ENCODE peak calls at places on chromosome 17, in ten cellular contexts. O is hypothalamus, K is dorsolateral prefrontal cortex, N is NCI-H510A treated with DMSO at 0.1 percent for 48 hours, V is lower lobe of right lung, F is H54, E is PC-9, P is amygdala, U is HS-27A, C is AG09309. Z is an unnamed sample.

GRCh38 chr17:73533801-73534574 is 110.3 kb downstream of the SDK2 start:
- DNase-seq in O (no peak), K (no peak), N (no peak), V (no peak), F (no peak), E (no peak), P (no peak), U (no peak), C (no peak), Z (no peak)

GRCh38 chr17:6241381-6241780 is 171.2 kb downstream of the WSCD1 start:
- DNase-seq in O (no peak), K (no peak), N (no peak), V (no peak), F (no peak), E (no peak), P (no peak), U (no peak), C (no peak), Z (no peak)

GRCh38 chr17:28335201-28335958 is at the start of the genes IFT20 and TNFAIP1:
- DNase-seq in O (peak), K (peak), N (peak), V (peak), F (peak), E (peak), P (peak), U (peak), C (peak), Z (peak)

GRCh38 chr17:36544049-36544319 is 735 bp upstream of the GGNBP2 start:
- DNase-seq in O (no peak), K (no peak), N (no peak), V (peak), F (peak), E (peak), P (no peak), U (no peak), C (no peak), Z (no peak)

GRCh38 chr17:56658648-56659047 is 65.1 kb downstream of the NOG start:
- DNase-seq in O (no peak), K (no peak), N (no peak), V (no peak), F (peak), E (peak), P (no peak), U (no peak), C (no peak), Z (no peak)

GRCh38 chr17:9421525-9421924 is 154.1 kb downstream of the STX8 start:
- DNase-seq in O (no peak), K (no peak), N (no peak), V (no peak), F (no peak), E (no peak), P (no peak), U (no peak), C (no peak), Z (no peak)

GRCh38 chr17:56440391-56440790 is 153.1 kb upstream of the NOG start:
- DNase-seq in O (no peak), K (no peak), N (no peak), V (no peak), F (no peak), E (no peak), P (no peak), U (peak), C (no peak), Z (peak)

GRCh38 chr17:80175411-80175810 is 5.6 kb downstream of the CARD14 start:
- DNase-seq in O (no peak), K (no peak), N (no peak), V (no peak), F (no peak), E (peak), P (no peak), U (no peak), C (no peak), Z (no peak)

GRCh38 chr17:6666077-6666521 is 14.5 kb downstream of the C17orf100 start:
- DNase-seq in O (peak), K (no peak), N (peak), V (peak), F (peak), E (peak), P (peak), U (peak), C (peak), Z (peak)